ENCODE peak calls at places on chromosomes 6 and 20, in eight cellular contexts. C is mesothelial cell of epicardium; N is cardiac fibroblast; B is glutamatergic neuron; F is EH; A is heart right ventricle; O is kidney; W is stimulated activated CD8-positive, alpha-beta memory T cell treated with anti-CD3 and anti-CD28 coated beads, Interleukin-15, amount 100 ng/mL, for 24 hours. G is an unnamed sample.

GRCh38 chr6:85569323-85569722 is 24.3 kb downstream of the SNX14 start:
- DNase-seq in C (no peak), N (peak; percentile 24), B (no peak), F (peak; percentile 35), A (no peak), O (no peak), W (no peak), G (no peak)

GRCh38 chr6:40909811-40910210 is 129.2 kb downstream of the UNC5CL start:
- DNase-seq in C (no peak), N (no peak), B (no peak), F (no peak), A (no peak), O (no peak), W (no peak), G (no peak)

GRCh38 chr6:116827561-116828240 is 1.2 kb downstream of the GPRC6A start:
- DNase-seq in C (no peak), N (no peak), B (no peak), F (no peak), A (no peak), O (no peak), W (no peak), G (no peak)

GRCh38 chr6:43613721-43614395 is 15.2 kb downstream of the GTPBP2 start:
- DNase-seq in C (no peak), N (no peak), B (no peak), F (no peak), A (no peak), O (no peak), W (no peak), G (no peak)

GRCh38 chr20:62025832-62026563 is 39.7 kb downstream of the TAF4 start:
- DNase-seq in C (no peak), N (peak; percentile 88), B (no peak), F (peak; percentile 79), A (peak; percentile 63), O (peak; percentile 46), W (no peak), G (no peak)

GRCh38 chr20:39310363-39311037 is 348.4 kb downstream of the DHX35 start:
- DNase-seq in C (no peak), N (no peak), B (no peak), F (no peak), A (no peak), O (no peak), W (no peak), G (no peak)

GRCh38 chr20:43448748-43449535 is 8.8 kb upstream of the SRSF6 start:
- DNase-seq in C (no peak), N (peak; percentile 49), B (peak; percentile 46), F (peak; percentile 48), A (no peak), O (no peak), W (no peak), G (peak; percentile 75)

GRCh38 chr20:35773154-35773751 is 1.4 kb downstream of the PHF20 start:
- DNase-seq in C (no peak), N (peak; percentile 50), B (no peak), F (peak; percentile 52), A (peak; percentile 29), O (no peak), W (no peak), G (no peak)

GRCh38 chr6:144745434-144745833 is 460.3 kb downstream of the UTRN start:
- DNase-seq in C (no peak), N (no peak), B (no peak), F (no peak), A (no peak), O (no peak), W (no peak), G (no peak)

GRCh38 chr6:142760152-142760551 is 184.8 kb downstream of the HIVEP2 start:
- DNase-seq in C (no peak), N (peak; percentile 42), B (no peak), F (peak; percentile 90), A (no peak), O (no peak), W (no peak), G (no peak)

GRCh38 chr6:69775941-69776340 is 20.9 kb downstream of the LMBRD1 start:
- DNase-seq in C (no peak), N (no peak), B (no peak), F (no peak), A (no peak), O (no peak), W (no peak), G (no peak)

GRCh38 chr6:6780231-6780630 is 191.7 kb downstream of the LY86 start:
- DNase-seq in C (no peak), N (no peak), B (no peak), F (no peak), A (no peak), O (no peak), W (no peak), G (no peak)

GRCh38 chr20:49310695-49311094 is 32.8 kb upstream of the ZNFX1 start:
- DNase-seq in C (no peak), N (peak; percentile 36), B (no peak), F (peak; percentile 33), A (no peak), O (no peak), W (no peak), G (no peak)

GRCh38 chr6:158926429-158926828 is 73.6 kb downstream of the RSPH3 start:
- DNase-seq in C (no peak), N (peak; percentile 7), B (no peak), F (peak; percentile 82), A (no peak), O (no peak), W (no peak), G (no peak)

GRCh38 chr6:53986165-53986720 is 125.0 kb upstream of the MLIP start:
- DNase-seq in C (peak; percentile 57), N (peak; percentile 83), B (peak; percentile 43), F (peak; percentile 69), A (peak; percentile 47), O (no peak), W (no peak), G (peak; percentile 47)

GRCh38 chr6:21384211-21384610 is 209.3 kb upstream of the SOX4 start:
- DNase-seq in C (no peak), N (no peak), B (no peak), F (no peak), A (no peak), O (no peak), W (no peak), G (no peak)

GRCh38 chr6:111724505-111724904 is 118.8 kb upstream of the TRAF3IP2 start:
- DNase-seq in C (no peak), N (no peak), B (no peak), F (no peak), A (no peak), O (no peak), W (no peak), G (no peak)

G was measured in D341Med.